ENCODE peak calls at places on chromosomes 5 and 9, in ten cellular contexts. Z, F, E, C, U, Y, V, J, Q and R are unnamed samples.

GRCh38 chr5:113487411-113487778 is 858 bp downstream of the MCC start:
- DNase-seq in F (no peak), Q (no peak), Z (peak; percentile 18), E (no peak), Y (no peak), C (no peak), U (no peak), V (no peak), J (peak; percentile 30), R (no peak)

GRCh38 chr5:178416919-178417318 is 173.3 kb downstream of the COL23A1 start:
- DNase-seq in E (no peak), C (no peak), Z (peak; percentile 53), F (no peak), Y (no peak), U (no peak), Q (no peak), J (no peak), V (no peak), R (no peak)

GRCh38 chr9:97924386-97924785 is 2.1 kb upstream of the TRMO start:
- DNase-seq in V (no peak), Y (no peak), E (no peak), Z (no peak), C (no peak), F (no peak), J (no peak), Q (no peak), U (no peak), R (no peak)

GRCh38 chr9:126701820-126702500 is 88.2 kb downstream of the LMX1B start:
- DNase-seq in Q (no peak), E (peak; percentile 12), V (peak; percentile 9), F (no peak), Y (peak; percentile 53), J (no peak), Z (no peak), U (no peak), C (no peak), R (peak; percentile 55)

GRCh38 chr5:145775893-145776444 is 59.2 kb downstream of the PRELID2 start:
- DNase-seq in Q (no peak), U (no peak), F (no peak), E (no peak), Y (no peak), V (peak; percentile 59), C (peak; percentile 19), Z (peak; percentile 94), J (peak; percentile 80), R (peak; percentile 69)

GRCh38 chr5:132458651-132459030 is 31.9 kb downstream of the IRF1 start:
- DNase-seq in Z (peak; percentile 44), J (no peak), C (no peak), F (no peak), E (no peak), U (no peak), Y (no peak), V (no peak), Q (no peak), R (no peak)

GRCh38 chr9:26684029-26684428 is 208.6 kb downstream of the CAAP1 start:
- DNase-seq in Y (no peak), F (no peak), J (no peak), Z (no peak), C (no peak), U (no peak), V (no peak), E (no peak), Q (no peak), R (no peak)

GRCh38 chr9:35664531-35665470 is at the start of gene ARHGEF39:
- DNase-seq in J (peak; percentile 94), U (peak; percentile 80), V (peak; percentile 66), Y (peak; percentile 91), Q (peak; percentile 89), F (peak; percentile 88), E (peak; percentile 81), C (peak; percentile 73), Z (peak; percentile 79), R (no peak)

GRCh38 chr9:91949293-91949945 is 609 bp downstream of the ROR2 start:
- DNase-seq in Z (peak; percentile 39), Y (no peak), E (no peak), V (no peak), U (no peak), Q (no peak), C (peak; percentile 36), J (no peak), F (peak; percentile 36), R (no peak)

GRCh38 chr5:76788362-76788761 is 30.5 kb upstream of the F2RL1 start:
- DNase-seq in Z (no peak), U (no peak), C (no peak), J (no peak), F (no peak), Y (no peak), E (no peak), Q (no peak), V (no peak), R (no peak)
- H3K4me1 ChIP-seq in Z (no peaks in the 10 kb centered on the region), U (peaks cover 49% of the 10 kb centered on the region), C (peaks cover 5% of the 10 kb centered on the region), J (peaks cover 76% of the 10 kb centered on the region), F (no peaks in the 10 kb centered on the region), Y (peaks cover 20% of the 10 kb centered on the region), E (peaks cover 9% of the 10 kb centered on the region), Q (no peaks in the 10 kb centered on the region), V (peaks cover 13% of the 10 kb centered on the region), R (peaks cover 3% of the 10 kb centered on the region)

DNA sequence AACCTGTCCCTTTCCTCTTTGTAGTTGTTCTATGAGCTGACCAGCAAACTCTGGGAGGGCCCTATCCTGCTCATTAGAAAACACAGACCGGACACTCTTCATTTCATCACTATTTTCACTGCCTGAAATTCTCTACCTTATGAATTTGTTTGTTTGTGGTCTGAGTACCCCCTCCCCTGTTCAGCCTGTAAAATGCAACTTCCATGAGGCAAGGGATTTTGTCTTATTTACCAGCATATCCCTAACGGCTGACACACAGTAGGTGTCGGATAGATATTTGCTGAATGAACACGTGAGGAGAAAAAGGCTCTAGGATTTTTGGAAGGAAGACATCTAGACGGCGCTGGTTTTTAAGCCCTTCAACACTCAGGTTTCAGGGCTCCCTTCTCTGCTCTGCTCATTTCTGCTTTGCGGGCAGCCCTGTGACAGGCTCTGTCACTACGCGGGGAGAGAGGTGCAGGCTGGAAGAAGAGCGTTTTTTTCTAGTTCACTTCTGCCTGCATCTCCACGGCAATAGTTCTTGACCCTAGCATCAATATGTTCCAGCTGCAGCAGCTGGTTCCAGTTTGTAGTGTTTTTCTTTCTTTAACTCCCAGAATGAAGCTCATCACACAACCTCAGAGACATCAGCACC is 41.0 kb downstream of the KCNMB1 start:
- DNase-seq in Q (no peak), C (no peak), U (no peak), F (no peak), E (no peak), V (no peak), J (no peak), Y (no peak), Z (peak; percentile 22), R (no peak)
- TF ChIP-seq CTCF in Q (peak; percentile 14), C (peak; percentile 62), U (peak; percentile 52), F (no peak), E (peak; percentile 40), V (peak; percentile 33), J (no peak), Y (peak; percentile 22), Z (peak; percentile 30), R (no peak)

GRCh38 chr5:176659440-176659839 is 12.2 kb downstream of the TSPAN17 start:
- DNase-seq in E (no peak), V (no peak), C (no peak), U (no peak), F (no peak), Z (no peak), J (no peak), Y (no peak), Q (no peak), R (no peak)

GRCh38 chr5:176659860-176660461 is 12.7 kb downstream of the TSPAN17 start:
- DNase-seq in U (no peak), F (no peak), Q (no peak), C (no peak), J (no peak), Y (no peak), V (no peak), Z (no peak), E (no peak), R (no peak)

GRCh38 chr5:176660530-176660859 is 13.2 kb downstream of the TSPAN17 start:
- DNase-seq in F (no peak), C (no peak), J (no peak), Y (no peak), Z (no peak), U (no peak), E (no peak), V (no peak), Q (no peak), R (no peak)

GRCh38 chr5:176658007-176658599 is 10.8 kb downstream of the TSPAN17 start:
- DNase-seq in Y (peak; percentile 82), V (peak; percentile 82), U (peak; percentile 60), F (peak; percentile 58), Q (peak; percentile 80), C (peak; percentile 69), Z (peak; percentile 79), E (peak; percentile 57), J (peak; percentile 78), R (peak; percentile 86)

DNA sequence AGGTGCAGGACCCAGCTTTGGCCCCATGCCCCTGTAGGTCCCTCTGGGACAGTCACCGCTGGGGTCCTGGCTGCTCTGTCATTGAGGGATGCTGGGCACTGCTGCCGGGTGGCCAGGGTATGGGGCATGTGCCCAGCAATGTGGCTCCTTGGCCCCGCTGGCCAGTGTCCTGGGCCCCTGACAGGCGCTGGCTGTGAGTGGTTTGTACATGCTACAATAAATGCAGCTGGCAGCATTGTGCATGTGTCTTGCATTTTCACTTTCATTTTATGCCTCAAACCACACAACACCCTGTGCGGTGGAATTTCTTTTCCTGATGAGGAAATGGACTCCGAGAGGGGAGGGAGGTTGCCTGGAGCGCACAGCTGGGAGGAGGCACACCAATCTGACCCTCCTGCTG is 11.5 kb downstream of the TSPAN17 start:
- DNase-seq in J (no peak), F (no peak), C (peak; percentile 27), Q (no peak), Y (no peak), U (no peak), V (no peak), E (no peak), Z (peak; percentile 47), R (no peak)
- H3K27ac ChIP-seq in J (no peak overlapping the region), F (no peak overlapping the region), C (peak overlapping the region; percentile 47), Q (no peak overlapping the region), Y (no peak overlapping the region), U (peak overlapping the region; percentile 28), V (no peak overlapping the region), E (no peak overlapping the region), Z (no peak overlapping the region), R (no peak overlapping the region)

DNA sequence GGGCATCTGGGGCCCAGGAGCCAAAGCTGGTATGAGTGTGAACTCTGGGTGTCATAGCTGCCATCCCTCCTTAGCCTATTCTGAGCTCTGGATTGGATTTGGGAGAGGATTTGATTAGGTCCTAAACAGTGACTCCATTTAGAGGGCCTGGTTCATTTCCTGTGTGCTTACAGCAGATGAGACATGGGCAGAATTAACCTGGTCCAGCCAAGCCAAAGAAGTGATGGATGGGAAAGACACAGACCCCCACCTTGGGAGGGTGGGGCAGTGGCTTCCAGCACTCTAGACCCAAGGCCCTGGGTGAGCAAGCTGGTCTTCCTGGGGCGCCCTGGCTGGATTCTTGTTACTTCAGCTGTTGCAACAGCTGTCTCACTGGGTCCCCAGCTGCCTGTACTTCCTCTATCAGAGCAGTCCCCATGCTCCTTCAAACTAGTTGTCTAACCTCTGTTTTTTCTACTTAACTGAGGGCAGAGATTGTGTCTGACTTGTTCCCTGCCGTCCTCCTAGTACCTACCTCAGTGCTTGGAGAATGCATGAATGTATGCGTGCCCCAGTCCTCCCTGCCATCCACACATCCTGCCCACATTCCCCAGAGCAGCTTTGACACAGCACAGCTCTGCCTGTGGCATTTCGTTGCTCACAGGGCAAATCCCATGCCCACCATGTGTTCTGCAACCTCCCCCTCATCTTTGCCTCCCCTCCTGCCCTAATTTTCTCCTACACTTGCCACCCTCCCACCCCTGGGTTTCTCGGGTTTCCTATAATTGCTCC is 115.9 kb downstream of the RGS3 start:
- DNase-seq in V (peak; percentile 63), U (peak; percentile 63), J (no peak), E (peak; percentile 63), Y (no peak), C (no peak), Q (peak; percentile 71), Z (no peak), F (no peak), R (no peak)
- H3K4me1 ChIP-seq in V (peaks cover 72% of the 10 kb centered on the region), U (peaks cover 98% of the 10 kb centered on the region), J (peaks cover 40% of the 10 kb centered on the region), E (peaks cover 66% of the 10 kb centered on the region), Y (peaks cover 69% of the 10 kb centered on the region), C (peaks cover 10% of the 10 kb centered on the region), Q (peaks cover 55% of the 10 kb centered on the region), Z (peaks cover 16% of the 10 kb centered on the region), F (peaks cover 18% of the 10 kb centered on the region), R (peaks cover 31% of the 10 kb centered on the region)